ENCODE peak calls at places on chromosomes 1 and 21, in four cellular contexts. M is body of pancreas, O is sigmoid colon, X is heart left ventricle. I is an unnamed sample. For H3K36me3, the result is how much of the 10 kb centered on the place peaks cover.

GRCh38 chr1:243415663-243416365 is 160.0 kb downstream of the SDCCAG8 start:
- DNase-seq in X (no peak), M (no peak), O (no peak), I (no peak)

GRCh38 chr1:67372898-67373297 is 57.3 kb downstream of the SERBP1 start:
- DNase-seq in O (no peak), M (no peak), X (no peak), I (no peak)

GRCh38 chr1:216750031-216750627 is 26.9 kb upstream of the ESRRG start:
- DNase-seq in X (no peak), M (peak), O (no peak), I (no peak)

GRCh38 chr21:43287111-43287973 is 118.5 kb downstream of the CRYAA start:
- DNase-seq in M (no peak), O (no peak), X (peak), I (no peak)

GRCh38 chr1:11281518-11282331 is 8.7 kb downstream of the UBIAD1 start:
- DNase-seq in O (peak), M (no peak), X (no peak), I (no peak)

GRCh38 chr1:115545791-115546733 is 95.7 kb upstream of the VANGL1 start:
- DNase-seq in M (peak), O (no peak), X (peak), I (peak)

GRCh38 chr1:42343049-42343448 is 8.0 kb upstream of the FOXJ3 start:
- DNase-seq in O (no peak), M (no peak), X (no peak), I (no peak)

GRCh38 chr1:79322511-79323027 is 316.0 kb upstream of the ADGRL4 start:
- DNase-seq in O (no peak), M (no peak), X (no peak), I (no peak)

GRCh38 chr1:2535981-2536380 is 5.9 kb upstream of the HES5 start:
- DNase-seq in M (no peak), O (no peak), X (no peak), I (no peak)

GRCh38 chr1:160205974-160206369 is 788 bp downstream of the PEA15 start:
- DNase-seq in O (peak), M (peak), X (no peak), I (peak)

GRCh38 chr1:115946116-115946515 is 30.2 kb upstream of the SLC22A15 start:
- DNase-seq in X (no peak), O (no peak), M (no peak), I (no peak)

GRCh38 chr1:34330061-34330460 is 153.4 kb downstream of the C1orf94 start:
- DNase-seq in O (no peak), X (no peak), M (no peak), I (no peak)

GRCh38 chr1:196466656-196467055 is 141.6 kb downstream of the KCNT2 start:
- DNase-seq in O (no peak), X (no peak), M (no peak), I (no peak)

GRCh38 chr1:9371391-9371935 is 78.8 kb downstream of the SPSB1 start:
- DNase-seq in M (peak), X (peak), O (peak), I (peak)

GRCh38 chr1:163170331-163170730 is 32.4 kb downstream of the RGS5 start:
- DNase-seq in O (no peak), M (no peak), X (no peak), I (no peak)

GRCh38 chr1:219991511-219991810 is 54.8 kb downstream of the EPRS1 start:
- DNase-seq in X (no peak), M (no peak), O (no peak), I (no peak)

GRCh38 chr1:180241716-180242544 is 11.9 kb downstream of the LHX4 start:
- DNase-seq in O (no peak), X (no peak), M (no peak), I (no peak)

GRCh38 chr1:154808261-154808908 is 61.7 kb downstream of the KCNN3 start:
- DNase-seq in O (no peak), M (no peak), X (no peak), I (no peak)

GRCh38 chr1:226185153-226186036 is 1.1 kb downstream of the ACBD3 start:
- DNase-seq in X (no peak), O (no peak), M (no peak), I (no peak)

GRCh38 chr1:2290171-2290578 is 62.1 kb downstream of the SKI start:
- DNase-seq in M (no peak), X (no peak), O (no peak), I (no peak)

DNA sequence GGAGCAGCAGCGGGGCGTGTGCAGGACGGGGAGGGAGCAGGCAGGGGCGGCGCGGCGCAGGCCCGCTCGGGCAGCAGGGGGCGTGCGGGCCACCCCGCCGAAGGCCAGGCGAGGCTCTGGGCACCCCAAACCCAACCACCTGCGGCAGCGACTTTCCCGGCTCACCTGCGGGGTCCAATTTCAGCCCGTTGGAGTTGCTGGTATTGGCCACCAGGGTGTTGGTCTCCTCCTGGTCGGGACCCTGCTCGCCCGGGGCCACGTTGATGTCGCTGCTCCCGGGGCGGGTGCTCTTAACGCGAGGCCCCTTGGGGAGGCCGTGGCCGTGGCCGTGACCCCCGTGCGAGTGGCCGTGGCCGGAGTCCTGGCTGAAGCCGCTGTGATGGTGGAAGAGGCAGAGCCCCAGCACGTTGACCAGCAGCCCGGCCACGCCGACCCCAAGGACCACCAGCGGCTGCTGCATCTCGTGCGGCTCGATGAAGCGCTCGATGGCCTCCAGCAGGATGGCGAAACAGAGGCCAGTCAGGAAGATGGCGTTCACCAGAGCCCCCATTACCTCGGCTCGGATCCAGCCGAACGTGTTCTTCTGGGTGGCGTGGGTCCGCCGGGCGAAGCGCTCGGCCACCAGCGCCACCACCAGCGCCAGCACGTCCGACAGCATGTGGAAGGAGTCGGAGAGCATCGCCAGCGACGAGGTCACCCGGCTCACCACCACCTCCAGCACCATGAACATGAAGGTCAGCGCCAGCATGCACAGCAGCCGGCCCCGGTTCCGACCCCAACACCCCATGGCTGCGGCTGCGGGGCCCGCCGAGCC is 928 bp downstream of the SLC30A1 start:
- DNase-seq in M (peak), X (peak), O (peak), I (peak)
- TF ChIP-seq POLR2A in M (peak), X (no peak), O (no peak), I (peak)

GRCh38 chr1:39420493-39420892 is 70.9 kb upstream of the BMP8A start:
- DNase-seq in O (no peak), M (no peak), X (no peak), I (no peak)
- H3K36me3 ChIP-seq in O (under half), M (under half), X (half or more), I (under half)

DNA sequence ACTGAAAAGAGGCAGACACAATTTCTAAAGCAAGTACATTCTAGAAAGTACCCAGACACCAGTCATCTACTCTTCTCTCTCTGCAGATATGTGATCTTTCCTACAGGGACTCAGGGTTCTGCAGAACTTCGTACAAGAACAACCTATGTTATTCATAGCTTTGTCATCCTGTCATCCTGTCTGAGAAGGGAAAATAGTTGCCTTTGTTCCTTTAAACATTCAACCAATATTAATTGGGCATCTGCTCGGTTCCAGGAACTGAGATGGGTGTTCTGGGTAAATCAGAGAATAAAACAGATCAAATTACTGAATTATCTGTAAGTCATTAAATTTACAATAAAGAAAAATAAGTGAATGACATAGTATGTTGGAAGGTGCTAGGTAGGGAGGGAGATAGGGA is 504.9 kb downstream of the MATN1 start:
- DNase-seq in O (no peak), M (no peak), X (no peak), I (no peak)
- TF ChIP-seq CTCF in O (no peak), M (no peak), X (no peak), I (no peak)

GRCh38 chr21:33327792-33328433 is 3.1 kb downstream of the IFNAR1 start:
- DNase-seq in X (no peak), M (no peak), O (no peak), I (no peak)

GRCh38 chr21:33325222-33326067 is 675 bp downstream of the IFNAR1 start:
- DNase-seq in O (peak), X (peak), M (peak), I (peak)

GRCh38 chr21:33327326-33327725 is 2.6 kb downstream of the IFNAR1 start:
- DNase-seq in X (no peak), M (no peak), O (no peak), I (no peak)

DNA sequence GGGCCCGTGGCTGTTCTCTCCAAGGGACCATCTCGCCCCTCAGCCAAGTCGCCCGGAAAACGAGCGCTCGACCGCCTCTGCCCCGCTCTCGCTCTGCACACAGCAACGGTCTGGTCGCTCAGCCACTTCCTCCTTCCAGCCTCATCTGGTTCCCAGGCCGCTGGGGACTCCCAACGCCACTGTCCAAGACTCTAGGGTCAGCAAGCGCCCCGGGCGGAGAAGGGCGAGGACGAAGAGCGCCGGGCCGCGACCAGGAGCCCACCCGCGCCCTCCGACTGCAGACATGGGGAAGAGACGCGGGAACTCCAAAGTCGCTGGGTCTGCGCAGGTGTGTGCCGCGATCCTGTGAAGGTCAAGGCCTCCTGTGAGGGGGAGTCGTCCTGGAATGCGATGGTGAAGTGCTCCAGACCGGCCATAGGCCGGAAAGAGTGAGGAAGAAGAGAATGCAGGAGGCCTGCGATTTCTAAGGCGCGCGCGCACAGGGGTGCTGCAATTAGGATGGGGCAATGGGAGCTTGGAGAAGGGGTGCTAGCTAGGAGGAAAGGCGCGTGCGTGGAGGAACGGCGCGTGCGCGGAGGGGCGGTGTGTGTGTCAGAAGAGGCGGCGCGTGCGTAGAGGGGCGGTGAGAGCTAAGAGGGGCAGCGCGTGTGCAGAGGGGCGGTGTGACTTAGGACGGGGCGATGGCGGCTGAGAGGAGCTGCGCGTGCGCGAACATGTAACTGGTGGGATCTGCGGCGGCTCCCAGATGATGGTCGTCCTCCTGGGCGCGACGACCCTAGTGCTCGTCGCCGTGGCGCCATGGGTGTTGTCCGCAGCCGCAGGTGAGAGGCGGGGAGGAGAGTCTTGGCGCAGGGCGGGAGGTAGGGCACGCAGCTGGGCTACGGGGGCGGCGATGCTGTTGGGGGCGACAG is at the start of gene IFNAR1:
- DNase-seq in O (peak), M (peak), X (peak), I (peak)
- TF ChIP-seq POLR2A in O (peak), M (peak), X (peak), I (peak)

GRCh38 chr1:90204780-90205179 is 209.9 kb downstream of the ZNF326 start:
- DNase-seq in M (no peak), X (no peak), O (no peak), I (no peak)
- H3K36me3 ChIP-seq in M (under half), X (under half), O (under half), I (under half)

DNA sequence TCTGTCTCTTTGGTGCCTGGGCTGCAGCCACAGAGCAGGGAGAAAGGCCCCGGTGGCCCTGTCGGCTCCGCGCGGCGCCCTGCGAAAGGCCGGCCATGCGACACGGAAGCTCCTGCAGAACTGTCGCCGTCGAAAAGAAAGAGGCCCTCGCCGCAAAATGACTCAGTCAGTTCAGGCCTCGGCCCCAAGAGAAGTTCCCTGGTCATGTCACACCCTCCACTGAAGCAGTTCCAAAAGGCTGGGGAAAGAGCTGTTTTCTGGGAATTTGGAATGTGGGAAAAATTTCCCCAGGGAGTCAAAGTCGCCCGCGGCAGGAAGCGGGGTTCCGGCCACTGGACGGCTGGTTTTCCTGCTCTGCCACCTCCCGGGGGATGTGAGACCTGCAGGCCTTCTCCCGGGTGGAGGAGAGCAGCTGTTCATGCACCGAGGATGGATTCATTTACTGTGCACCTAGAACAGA is 115.8 kb upstream of the ZNF678 start:
- DNase-seq in M (peak), O (no peak), X (peak), I (peak)
- TF ChIP-seq CTCF in M (peak), O (peak), X (peak), I (peak)

I was measured in uterus.